ENCODE peak calls at places on chromosomes 2 and 18, in five cellular contexts. C is IMR-90, B is cardiac muscle cell, M is esophagus squamous epithelium, S is heart left ventricle. N is an unnamed sample.
A peak's percentile ranks its signal among the peaks of the same experiment; 100 is the strongest.

GRCh38 chr2:42049411-42050349 is 1.9 kb downstream of the PKDCC start:
- DNase-seq in B (peak; percentile 37), M (no peak), C (no peak), S (no peak), N (no peak)

GRCh38 chr2:134253117-134253704 is 661 bp upstream of the MGAT5 start:
- DNase-seq in B (no peak), C (no peak), S (no peak), M (no peak), N (no peak)

GRCh38 chr2:241984271-241984655 is 114.7 kb downstream of the RTP5 start:
- DNase-seq in S (no peak), B (no peak), M (no peak), C (no peak), N (no peak)

GRCh38 chr2:77149565-77149964 is 372.6 kb downstream of the LRRTM4 start:
- DNase-seq in C (no peak), M (no peak), S (no peak), B (no peak), N (no peak)

GRCh38 chr18:8188196-8188595 is 421.0 kb upstream of the RAB12 start:
- DNase-seq in B (no peak), S (no peak), M (no peak), C (peak; percentile 95), N (no peak)

GRCh38 chr2:134713606-134714005 is 5.2 kb downstream of the TMEM163 start:
- DNase-seq in S (no peak), C (no peak), M (no peak), B (no peak), N (no peak)

GRCh38 chr2:28048341-28048740 is 157.8 kb downstream of the BABAM2 start:
- DNase-seq in M (no peak), C (peak; percentile 68), B (no peak), S (no peak), N (no peak)

GRCh38 chr18:24208270-24209035 is 69.6 kb downstream of the CABYR start:
- DNase-seq in B (no peak), M (no peak), C (no peak), S (no peak), N (no peak)

GRCh38 chr18:76490701-76491171 is 4.3 kb downstream of the ZNF516 start:
- DNase-seq in M (no peak), C (peak; percentile 32), B (peak; percentile 57), S (peak; percentile 47), N (no peak)

GRCh38 chr2:28702415-28702859 is 49.2 kb upstream of the PPP1CB start:
- DNase-seq in S (peak; percentile 78), B (no peak), M (no peak), C (no peak), N (no peak)

GRCh38 chr2:166230724-166231070 is 102.9 kb upstream of the SCN1A start:
- DNase-seq in M (no peak), B (no peak), C (no peak), S (no peak), N (no peak)

GRCh38 chr18:961644-962355 is 57.1 kb downstream of the ADCYAP1 start:
- DNase-seq in S (peak; percentile 16), B (peak; percentile 25), M (no peak), C (peak; percentile 35), N (no peak)

GRCh38 chr2:143383016-143383415 is 253.8 kb downstream of the ARHGAP15 start:
- DNase-seq in S (no peak), B (no peak), M (no peak), C (no peak), N (no peak)

GRCh38 chr2:28868611-28869010 is 1.5 kb downstream of the TRMT61B start:
- DNase-seq in M (no peak), S (no peak), B (no peak), C (no peak), N (no peak)

GRCh38 chr2:191933307-191934105 is 86.6 kb upstream of the CAVIN2 start:
- DNase-seq in C (peak; percentile 85), B (no peak), S (no peak), M (no peak), N (no peak)

GRCh38 chr2:153408708-153409107 is 69.9 kb downstream of the RPRM start:
- DNase-seq in B (no peak), S (no peak), C (no peak), M (no peak), N (no peak)

GRCh38 chr2:185738679-185739472 is at the start of gene FSIP2:
- DNase-seq in C (peak; percentile 9), M (no peak), S (peak; percentile 18), B (peak; percentile 92), N (no peak)

GRCh38 chr2:218658671-218659257 is 659 bp downstream of the ZNF142 start:
- DNase-seq in M (no peak), B (peak; percentile 37), C (peak; percentile 38), S (no peak), N (no peak)

GRCh38 chr2:218659988-218660358 is 490 bp downstream of the BCS1L start:
- DNase-seq in C (no peak), B (no peak), S (no peak), M (no peak), N (no peak)

GRCh38 chr2:218662377-218662776 is 2.9 kb downstream of the BCS1L start:
- DNase-seq in M (no peak), C (no peak), S (no peak), B (no peak), N (no peak)

GRCh38 chr2:218662827-218663226 is 3.3 kb downstream of the BCS1L start:
- DNase-seq in B (no peak), S (no peak), M (no peak), C (no peak), N (no peak)

DNA sequence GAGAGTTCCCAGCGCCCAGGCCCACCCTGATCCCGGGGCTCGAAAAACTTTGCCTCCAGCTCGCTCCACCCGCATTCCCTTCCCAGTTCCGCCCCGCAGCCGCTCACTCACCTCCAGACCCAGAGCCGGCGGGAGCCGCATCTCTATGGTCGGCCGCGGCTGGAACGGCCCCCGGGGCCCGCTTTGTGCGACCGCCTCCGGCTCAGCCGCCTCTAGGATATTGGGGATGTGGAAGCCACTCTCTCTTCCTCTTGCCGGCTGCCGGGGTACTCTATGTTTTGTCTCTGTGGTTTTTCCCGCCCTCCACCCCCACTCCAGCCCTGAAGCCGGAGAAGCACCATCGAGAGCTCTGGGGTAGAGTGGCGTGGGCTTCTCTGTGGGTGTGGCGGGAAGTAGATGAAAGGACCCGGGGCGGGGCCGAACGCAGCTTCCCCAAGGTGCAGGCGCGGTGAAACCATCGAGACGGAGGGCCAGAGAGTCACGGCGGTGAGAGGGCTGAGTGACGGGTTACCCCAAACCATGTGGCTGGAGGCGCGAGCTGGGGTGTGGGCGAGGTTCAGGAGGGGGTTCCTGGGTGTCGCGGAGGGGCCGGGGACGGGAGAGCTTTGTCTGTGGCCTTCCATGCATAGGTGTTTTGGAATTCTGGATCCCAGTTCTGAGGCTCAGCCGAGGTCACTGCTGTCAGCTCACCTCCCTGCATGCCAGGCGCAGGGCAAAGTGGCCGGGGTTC is at the start of the genes BCS1L and ZNF142:
- DNase-seq in C (peak; percentile 76), M (peak; percentile 58), S (peak; percentile 92), B (peak; percentile 91), N (peak; percentile 80)
- TF ChIP-seq CTCF in C (no peak), M (no peak), S (no peak), B (no peak), N (no peak)

GRCh38 chr18:22987547-22988182 is 54.5 kb downstream of the RBBP8 start:
- DNase-seq in M (no peak), B (no peak), C (no peak), S (no peak), N (no peak)

GRCh38 chr18:22980394-22980793 is 47.3 kb downstream of the RBBP8 start:
- DNase-seq in S (no peak), B (no peak), M (no peak), C (no peak), N (no peak)

GRCh38 chr18:22981274-22982133 is 48.4 kb downstream of the RBBP8 start:
- DNase-seq in C (no peak), B (no peak), S (no peak), M (no peak), N (no peak)

GRCh38 chr18:22985250-22985649 is 52.1 kb downstream of the RBBP8 start:
- DNase-seq in M (no peak), S (no peak), C (peak; percentile 23), B (no peak), N (no peak)

GRCh38 chr18:22983175-22983574 is 50.0 kb downstream of the RBBP8 start:
- DNase-seq in M (no peak), C (peak; percentile 64), S (no peak), B (peak; percentile 29), N (no peak)
- TF ChIP-seq CTCF in M (peak; percentile 32), C (peak; percentile 66), S (peak; percentile 38), B (peak; percentile 51), N (no peak)

DNA sequence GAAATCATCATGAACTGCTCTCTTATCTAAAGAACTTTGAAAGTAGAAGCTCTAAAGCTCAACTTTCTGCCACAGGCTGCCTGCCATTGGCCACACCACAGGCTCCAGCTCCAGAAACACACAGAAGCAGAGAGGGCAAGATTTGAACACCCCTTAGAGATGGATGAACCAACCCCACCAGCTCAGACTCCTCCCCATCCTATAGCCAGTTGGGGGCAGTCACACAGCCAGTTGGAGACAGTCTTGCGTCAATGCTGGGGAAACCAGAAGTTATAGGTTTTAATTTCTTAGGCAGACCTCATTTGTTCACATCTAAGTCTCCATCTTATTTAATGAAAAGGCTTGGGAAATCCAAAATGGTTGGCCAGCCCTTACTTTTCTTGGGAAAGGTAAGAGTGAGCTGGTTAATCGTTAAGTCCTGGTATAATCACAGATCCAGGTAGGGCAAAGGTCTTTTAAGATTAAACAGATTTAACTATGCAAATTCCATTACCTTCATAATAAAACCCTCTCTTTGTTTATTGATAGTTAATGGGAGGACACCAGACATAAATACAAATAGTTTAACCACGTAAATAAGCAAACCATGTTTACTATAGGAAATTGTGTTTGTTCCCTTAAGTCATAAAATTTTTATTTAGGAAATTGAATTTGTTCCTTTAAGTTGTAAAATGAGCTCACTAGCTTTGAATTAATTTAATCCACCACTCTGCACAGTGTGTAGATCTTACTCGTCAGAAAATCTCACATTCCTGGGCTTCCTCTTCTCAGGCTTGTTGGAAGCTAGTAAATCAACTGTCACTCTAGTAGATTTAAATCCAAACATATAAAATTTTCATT is 28.0 kb downstream of the MRO start:
- DNase-seq in M (no peak), S (no peak), B (no peak), C (no peak), N (no peak)
- TF ChIP-seq CTCF in M (no peak), S (no peak), B (no peak), C (no peak), N (no peak)

DNA sequence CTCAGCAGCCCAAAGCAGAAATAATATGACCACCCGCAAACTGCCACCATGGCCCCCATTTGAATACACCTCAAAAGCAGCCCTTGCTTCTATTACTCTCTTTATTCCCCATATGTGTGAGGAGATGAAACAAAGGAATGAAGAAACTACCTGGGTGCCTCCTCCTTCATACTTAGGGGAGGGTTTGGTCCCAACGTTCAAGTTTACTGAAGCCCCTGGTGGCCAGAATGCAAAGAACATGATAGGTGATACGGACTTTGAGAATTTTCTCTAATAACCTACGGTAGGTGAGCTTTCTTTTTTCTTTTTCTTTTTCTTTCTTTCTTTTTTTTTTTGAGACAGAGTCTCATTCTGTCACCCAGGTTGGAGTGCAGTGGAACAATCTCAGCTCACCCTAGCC is 110.3 kb upstream of the FBXO11 start:
- DNase-seq in S (no peak), C (no peak), M (no peak), B (no peak), N (no peak)
- TF ChIP-seq CTCF in S (no peak), C (no peak), M (no peak), B (peak; percentile 8), N (no peak)